ENCODE peak calls at places on chromosomes 3 and 15, in ten cellular contexts. V, B, K, J, O, P, H, D, A and W are unnamed samples. For H3K4me1 and H3K27me3, the result is how much of the 10 kb centered on the place peaks cover.

GRCh38 chr3:52440671-52441070 is 4.2 kb downstream of the SEMA3G start:
- DNase-seq in V (no peak), B (no peak), K (no peak), J (no peak), O (peak), P (no peak), H (no peak), D (no peak), A (no peak), W (peak)

GRCh38 chr3:127019449-127019848 is 36.5 kb downstream of the PLXNA1 start:
- DNase-seq in V (peak), B (peak), K (no peak), J (no peak), O (no peak), P (no peak), H (no peak), D (no peak), A (no peak), W (no peak)

GRCh38 chr3:138329127-138329983 is at the start of gene NME9:
- DNase-seq in V (peak), B (peak), K (peak), J (peak), O (peak), P (peak), H (peak), D (peak), A (peak), W (peak)

GRCh38 chr3:138727371-138727770 is 107.4 kb downstream of the PIK3CB start:
- DNase-seq in V (no peak), B (no peak), K (no peak), J (no peak), O (no peak), P (no peak), H (no peak), D (no peak), A (no peak), W (no peak)

GRCh38 chr15:73120269-73120668 is 68.0 kb downstream of the NEO1 start:
- DNase-seq in V (no peak), B (no peak), K (no peak), J (no peak), O (no peak), P (no peak), H (no peak), D (no peak), A (no peak), W (no peak)

GRCh38 chr15:89878323-89878722 is 15.5 kb downstream of the AP3S2 start:
- DNase-seq in V (no peak), B (no peak), K (no peak), J (no peak), O (no peak), P (no peak), H (no peak), D (no peak), A (no peak), W (no peak)

GRCh38 chr3:109642042-109642441 is 304.7 kb upstream of the DPPA4 start:
- DNase-seq in V (no peak), B (no peak), K (no peak), J (no peak), O (no peak), P (no peak), H (no peak), D (no peak), A (no peak), W (no peak)

GRCh38 chr3:183449391-183449790 is 21.0 kb upstream of the MCF2L2 start:
- DNase-seq in V (no peak), B (peak), K (no peak), J (no peak), O (no peak), P (no peak), H (no peak), D (no peak), A (peak), W (no peak)

GRCh38 chr15:87267798-87268197 is 988.7 kb downstream of the NTRK3 start:
- DNase-seq in V (no peak), B (peak), K (no peak), J (no peak), O (no peak), P (no peak), H (no peak), D (no peak), A (no peak), W (no peak)

GRCh38 chr3:168048414-168049330 is 47.1 kb downstream of the GOLIM4 start:
- DNase-seq in V (no peak), B (no peak), K (no peak), J (no peak), O (no peak), P (no peak), H (no peak), D (no peak), A (no peak), W (no peak)

GRCh38 chr3:14533457-14533958 is 6.6 kb downstream of the GRIP2 start:
- DNase-seq in V (no peak), B (no peak), K (no peak), J (no peak), O (no peak), P (no peak), H (no peak), D (no peak), A (no peak), W (no peak)

GRCh38 chr3:9534429-9534828 is 19.2 kb downstream of the LHFPL4 start:
- DNase-seq in V (no peak), B (no peak), K (no peak), J (no peak), O (no peak), P (no peak), H (no peak), D (no peak), A (no peak), W (no peak)

GRCh38 chr3:51997935-51998596 is 2.4 kb upstream of the RPL29 start:
- DNase-seq in V (no peak), B (no peak), K (no peak), J (no peak), O (no peak), P (no peak), H (no peak), D (no peak), A (no peak), W (no peak)

GRCh38 chr15:74431645-74432044 is 2.1 kb downstream of the SEMA7A start:
- DNase-seq in V (no peak), B (no peak), K (no peak), J (no peak), O (no peak), P (no peak), H (no peak), D (no peak), A (no peak), W (no peak)

GRCh38 chr15:68425428-68426060 is 6.4 kb downstream of the ITGA11 start:
- DNase-seq in V (no peak), B (no peak), K (no peak), J (peak), O (peak), P (no peak), H (no peak), D (no peak), A (no peak), W (no peak)

GRCh38 chr3:53880396-53881345 is 1.3 kb downstream of the ACTR8 start:
- DNase-seq in V (no peak), B (peak), K (no peak), J (no peak), O (no peak), P (no peak), H (no peak), D (no peak), A (no peak), W (no peak)

GRCh38 chr15:68312701-68313204 is 35.2 kb downstream of the FEM1B start:
- DNase-seq in V (peak), B (peak), K (no peak), J (peak), O (peak), P (peak), H (no peak), D (no peak), A (no peak), W (peak)

GRCh38 chr3:62874398-62875102 is 666 bp downstream of the CADPS start:
- DNase-seq in V (no peak), B (no peak), K (no peak), J (no peak), O (no peak), P (no peak), H (no peak), D (no peak), A (no peak), W (no peak)

GRCh38 chr3:47715928-47716327 is 65.8 kb downstream of the SMARCC1 start:
- DNase-seq in V (no peak), B (peak), K (no peak), J (no peak), O (no peak), P (no peak), H (no peak), D (no peak), A (no peak), W (no peak)

GRCh38 chr3:60613769-60614303 is 637.4 kb downstream of the FHIT start:
- DNase-seq in V (no peak), B (no peak), K (no peak), J (no peak), O (no peak), P (no peak), H (no peak), D (no peak), A (no peak), W (no peak)

GRCh38 chr15:95119041-95119440 is 887.7 kb downstream of the MCTP2 start:
- DNase-seq in V (no peak), B (peak), K (no peak), J (no peak), O (no peak), P (no peak), H (no peak), D (no peak), A (no peak), W (no peak)

GRCh38 chr15:57680021-57680420 is 26.5 kb upstream of the POLR2M start:
- DNase-seq in V (no peak), B (peak), K (no peak), J (no peak), O (no peak), P (no peak), H (no peak), D (no peak), A (no peak), W (no peak)

GRCh38 chr3:169841171-169841570 is 28.5 kb upstream of the LRRC34 start:
- DNase-seq in V (no peak), B (no peak), K (no peak), J (no peak), O (no peak), P (no peak), H (no peak), D (peak), A (no peak), W (no peak)

GRCh38 chr3:71423151-71423906 is 160.2 kb downstream of the FOXP1 start:
- DNase-seq in V (peak), B (no peak), K (no peak), J (no peak), O (no peak), P (peak), H (no peak), D (no peak), A (peak), W (no peak)

GRCh38 chr3:33722626-33723370 is 4.7 kb upstream of the CLASP2 start:
- DNase-seq in V (no peak), B (peak), K (no peak), J (no peak), O (no peak), P (no peak), H (no peak), D (no peak), A (no peak), W (no peak)

GRCh38 chr15:83106994-83107840 is at the start of gene TM6SF1:
- DNase-seq in V (no peak), B (no peak), K (no peak), J (no peak), O (no peak), P (peak), H (no peak), D (no peak), A (peak), W (no peak)

GRCh38 chr15:85604194-85604593 is 190.5 kb downstream of the KLHL25 start:
- DNase-seq in V (no peak), B (no peak), K (no peak), J (no peak), O (no peak), P (no peak), H (no peak), D (no peak), A (no peak), W (no peak)
- H3K4me1 ChIP-seq in V (under half), B (under half), K (under half), J (under half), O (under half), P (under half), H (under half), D (under half), A (under half), W (under half)

GRCh38 chr3:187744169-187745151 is 808 bp downstream of the BCL6 start:
- DNase-seq in V (peak), B (peak), K (no peak), J (peak), O (no peak), P (peak), H (no peak), D (peak), A (peak), W (peak)
- TF ChIP-seq POLR2A in V (no peak), B (no peak), K (no peak), J (no peak), O (no peak), P (no peak), H (no peak), D (peak), A (peak), W (peak)

DNA sequence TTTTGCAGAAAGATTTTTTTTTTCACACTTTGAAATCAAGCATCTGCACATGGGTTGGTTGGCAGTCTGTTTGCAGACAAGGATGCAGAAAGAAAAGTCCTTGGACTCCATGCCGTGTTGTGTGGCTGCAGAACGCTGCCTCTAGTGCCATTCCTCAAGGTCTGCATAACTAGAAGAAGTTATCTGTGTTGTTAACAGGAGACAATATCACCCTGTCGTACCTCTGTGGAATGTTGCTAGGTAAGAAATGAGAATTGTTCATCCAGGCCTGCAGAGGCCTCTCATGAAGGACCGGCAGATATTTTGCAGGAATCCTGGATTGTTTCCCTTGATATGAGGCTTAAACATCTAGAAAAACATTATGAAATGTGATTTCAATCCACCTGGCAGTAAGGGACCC is 58.5 kb upstream of the PPARG start:
- DNase-seq in V (no peak), B (no peak), K (no peak), J (no peak), O (no peak), P (no peak), H (no peak), D (no peak), A (no peak), W (no peak)
- H3K27me3 ChIP-seq in V (under half), B (under half), K (under half), J (under half), O (under half), P (under half), H (under half), D (under half), A (under half), W (under half)

GRCh38 chr3:177177670-177178295 is 19.5 kb downstream of the TBL1XR1 start:
- DNase-seq in V (no peak), B (no peak), K (no peak), J (no peak), O (no peak), P (no peak), H (no peak), D (peak), A (peak), W (no peak)
- H3K4me1 ChIP-seq in V (under half), B (under half), K (under half), J (under half), O (under half), P (under half), H (half or more), D (under half), A (under half), W (under half)

GRCh38 chr3:194487289-194488006 is 646 bp upstream of the ATP13A3 start:
- DNase-seq in V (no peak), B (no peak), K (peak), J (peak), O (peak), P (peak), H (no peak), D (peak), A (peak), W (peak)
- TF ChIP-seq POLR2A in V (no peak), B (no peak), K (no peak), J (no peak), O (no peak), P (no peak), H (no peak), D (no peak), A (peak), W (no peak)

GRCh38 chr15:47719730-47720129 is 2.4 kb downstream of the SEMA6D start:
- DNase-seq in V (no peak), B (no peak), K (no peak), J (no peak), O (no peak), P (no peak), H (no peak), D (no peak), A (no peak), W (no peak)
- H3K27me3 ChIP-seq in V (under half), B (under half), K (under half), J (under half), O (under half), P (under half), H (under half), D (under half), A (under half), W (under half)